ENCODE peak calls at places on chromosomes 6 and 20, in six cellular contexts. One of them, this sample, is unnamed.

GRCh38 chr20:33606114-33606771 is 55.9 kb upstream of the C20orf144 start:
- DNase-seq in cardiac fibroblast: no peak
- DNase-seq in ovary: no peak
- DNase-seq in glutamatergic neuron: no peak
- DNase-seq in heart right ventricle: no peak
- DNase-seq in lower lobe of right lung: no peak
- DNase-seq in this sample: no peak

GRCh38 chr6:131868836-131869235 is 61.0 kb downstream of the ENPP1 start:
- DNase-seq in cardiac fibroblast: no peak
- DNase-seq in ovary: no peak
- DNase-seq in glutamatergic neuron: no peak
- DNase-seq in heart right ventricle: no peak
- DNase-seq in lower lobe of right lung: no peak
- DNase-seq in this sample: no peak

GRCh38 chr6:27177454-27178000 is 70.0 kb upstream of the PRSS16 start:
- DNase-seq in cardiac fibroblast: peak
- DNase-seq in ovary: peak
- DNase-seq in glutamatergic neuron: peak
- DNase-seq in heart right ventricle: peak
- DNase-seq in lower lobe of right lung: peak
- DNase-seq in this sample: peak

GRCh38 chr6:30854641-30855040 is 29.7 kb upstream of the DDR1 start:
- DNase-seq in cardiac fibroblast: no peak
- DNase-seq in ovary: no peak
- DNase-seq in glutamatergic neuron: no peak
- DNase-seq in heart right ventricle: no peak
- DNase-seq in lower lobe of right lung: no peak
- DNase-seq in this sample: no peak

GRCh38 chr6:161095916-161096315 is 104.3 kb downstream of the MAP3K4 start:
- DNase-seq in cardiac fibroblast: no peak
- DNase-seq in ovary: no peak
- DNase-seq in glutamatergic neuron: no peak
- DNase-seq in heart right ventricle: no peak
- DNase-seq in lower lobe of right lung: no peak
- DNase-seq in this sample: no peak

GRCh38 chr6:136051140-136051775 is 198.9 kb downstream of the MTFR2 start:
- DNase-seq in cardiac fibroblast: peak
- DNase-seq in ovary: no peak
- DNase-seq in glutamatergic neuron: no peak
- DNase-seq in heart right ventricle: no peak
- DNase-seq in lower lobe of right lung: no peak
- DNase-seq in this sample: no peak

GRCh38 chr20:11432407-11432806 is 485.3 kb upstream of the BTBD3 start:
- DNase-seq in cardiac fibroblast: peak
- DNase-seq in ovary: no peak
- DNase-seq in glutamatergic neuron: no peak
- DNase-seq in heart right ventricle: no peak
- DNase-seq in lower lobe of right lung: no peak
- DNase-seq in this sample: no peak

GRCh38 chr6:137258170-137258569 is 39.0 kb upstream of the IFNGR1 start:
- DNase-seq in cardiac fibroblast: peak
- DNase-seq in ovary: no peak
- DNase-seq in glutamatergic neuron: no peak
- DNase-seq in heart right ventricle: no peak
- DNase-seq in lower lobe of right lung: peak
- DNase-seq in this sample: no peak

GRCh38 chr6:37207903-37208456 is 38.0 kb downstream of the PIM1 start:
- DNase-seq in cardiac fibroblast: peak
- DNase-seq in ovary: peak
- DNase-seq in glutamatergic neuron: peak
- DNase-seq in heart right ventricle: peak
- DNase-seq in lower lobe of right lung: peak
- DNase-seq in this sample: peak

GRCh38 chr20:59123011-59123676 is 40.5 kb upstream of the ZNF831 start:
- DNase-seq in cardiac fibroblast: no peak
- DNase-seq in ovary: no peak
- DNase-seq in glutamatergic neuron: no peak
- DNase-seq in heart right ventricle: no peak
- DNase-seq in lower lobe of right lung: no peak
- DNase-seq in this sample: no peak

GRCh38 chr20:35341366-35342028 is 49.3 kb upstream of the FAM83C start:
- DNase-seq in cardiac fibroblast: no peak
- DNase-seq in ovary: no peak
- DNase-seq in glutamatergic neuron: no peak
- DNase-seq in heart right ventricle: no peak
- DNase-seq in lower lobe of right lung: no peak
- DNase-seq in this sample: no peak

GRCh38 chr6:22071655-22072054 is 225.2 kb downstream of the PRL start:
- DNase-seq in cardiac fibroblast: peak
- DNase-seq in ovary: peak
- DNase-seq in glutamatergic neuron: no peak
- DNase-seq in heart right ventricle: no peak
- DNase-seq in lower lobe of right lung: no peak
- DNase-seq in this sample: no peak

GRCh38 chr6:43993881-43994523 is 133.2 kb downstream of the MRPL14 start:
- DNase-seq in cardiac fibroblast: no peak
- DNase-seq in ovary: no peak
- DNase-seq in glutamatergic neuron: no peak
- DNase-seq in heart right ventricle: no peak
- DNase-seq in lower lobe of right lung: no peak
- DNase-seq in this sample: peak

GRCh38 chr6:6225885-6226284 is 94.6 kb downstream of the F13A1 start:
- DNase-seq in cardiac fibroblast: no peak
- DNase-seq in ovary: no peak
- DNase-seq in glutamatergic neuron: no peak
- DNase-seq in heart right ventricle: no peak
- DNase-seq in lower lobe of right lung: no peak
- DNase-seq in this sample: no peak

GRCh38 chr6:134029495-134030455 is 22.6 kb downstream of the SLC2A12 start:
- DNase-seq in cardiac fibroblast: peak
- DNase-seq in ovary: no peak
- DNase-seq in glutamatergic neuron: no peak
- DNase-seq in heart right ventricle: no peak
- DNase-seq in lower lobe of right lung: no peak
- DNase-seq in this sample: no peak

GRCh38 chr6:145860562-145860961 is 46.0 kb upstream of the FBXO30 start:
- DNase-seq in cardiac fibroblast: no peak
- DNase-seq in ovary: no peak
- DNase-seq in glutamatergic neuron: no peak
- DNase-seq in heart right ventricle: no peak
- DNase-seq in lower lobe of right lung: no peak
- DNase-seq in this sample: no peak

GRCh38 chr6:94636780-94637385 is 940.5 kb upstream of the MANEA start:
- DNase-seq in cardiac fibroblast: no peak
- DNase-seq in ovary: no peak
- DNase-seq in glutamatergic neuron: no peak
- DNase-seq in heart right ventricle: no peak
- DNase-seq in lower lobe of right lung: no peak
- DNase-seq in this sample: no peak

GRCh38 chr20:35821807-35822242 is 50.0 kb downstream of the PHF20 start:
- DNase-seq in cardiac fibroblast: peak
- DNase-seq in ovary: no peak
- DNase-seq in glutamatergic neuron: no peak
- DNase-seq in heart right ventricle: no peak
- DNase-seq in lower lobe of right lung: no peak
- DNase-seq in this sample: no peak

GRCh38 chr20:64095927-64096326 is 11.4 kb downstream of the NPBWR2 start:
- DNase-seq in cardiac fibroblast: no peak
- DNase-seq in ovary: no peak
- DNase-seq in glutamatergic neuron: no peak
- DNase-seq in heart right ventricle: no peak
- DNase-seq in lower lobe of right lung: no peak
- DNase-seq in this sample: no peak

GRCh38 chr20:64077094-64077493 is 2.2 kb downstream of the RGS19 start:
- DNase-seq in cardiac fibroblast: no peak
- DNase-seq in ovary: no peak
- DNase-seq in glutamatergic neuron: no peak
- DNase-seq in heart right ventricle: peak
- DNase-seq in lower lobe of right lung: peak
- DNase-seq in this sample: no peak

GRCh38 chr6:21396313-21396712 is 197.2 kb upstream of the SOX4 start:
- DNase-seq in cardiac fibroblast: peak
- DNase-seq in ovary: no peak
- DNase-seq in glutamatergic neuron: no peak
- DNase-seq in heart right ventricle: no peak
- DNase-seq in lower lobe of right lung: no peak
- DNase-seq in this sample: no peak

GRCh38 chr6:4583026-4583425 is 193.2 kb upstream of the CDYL start:
- DNase-seq in cardiac fibroblast: no peak
- DNase-seq in ovary: no peak
- DNase-seq in glutamatergic neuron: no peak
- DNase-seq in heart right ventricle: no peak
- DNase-seq in lower lobe of right lung: no peak
- DNase-seq in this sample: no peak

GRCh38 chr6:39050453-39051112 is 2.0 kb downstream of the GLP1R start:
- DNase-seq in cardiac fibroblast: no peak
- DNase-seq in ovary: no peak
- DNase-seq in glutamatergic neuron: no peak
- DNase-seq in heart right ventricle: no peak
- DNase-seq in lower lobe of right lung: no peak
- DNase-seq in this sample: no peak

GRCh38 chr6:41073203-41073967 is 611 bp downstream of the NFYA start:
- DNase-seq in cardiac fibroblast: peak
- DNase-seq in ovary: peak
- DNase-seq in glutamatergic neuron: peak
- DNase-seq in heart right ventricle: peak
- DNase-seq in lower lobe of right lung: peak
- DNase-seq in this sample: peak

GRCh38 chr6:41072836-41073202 is at the start of gene NFYA:
- DNase-seq in cardiac fibroblast: peak
- DNase-seq in ovary: no peak
- DNase-seq in glutamatergic neuron: peak
- DNase-seq in heart right ventricle: peak
- DNase-seq in lower lobe of right lung: peak
- DNase-seq in this sample: peak

GRCh38 chr6:41071923-41072835 is at the start of gene OARD1:
- DNase-seq in cardiac fibroblast: peak
- DNase-seq in ovary: peak
- DNase-seq in glutamatergic neuron: peak
- DNase-seq in heart right ventricle: peak
- DNase-seq in lower lobe of right lung: peak
- DNase-seq in this sample: peak

GRCh38 chr6:41073968-41074691 is 1.4 kb downstream of the NFYA start:
- DNase-seq in cardiac fibroblast: peak
- DNase-seq in ovary: no peak
- DNase-seq in glutamatergic neuron: no peak
- DNase-seq in heart right ventricle: no peak
- DNase-seq in lower lobe of right lung: no peak
- DNase-seq in this sample: no peak

GRCh38 chr6:41071501-41071922 is 644 bp downstream of the OARD1 start:
- DNase-seq in cardiac fibroblast: no peak
- DNase-seq in ovary: no peak
- DNase-seq in glutamatergic neuron: peak
- DNase-seq in heart right ventricle: peak
- DNase-seq in lower lobe of right lung: peak
- DNase-seq in this sample: no peak
- TF ChIP-seq CTCF in cardiac fibroblast: peak
- TF ChIP-seq CTCF in ovary: no peak
- TF ChIP-seq CTCF in glutamatergic neuron: no peak
- TF ChIP-seq CTCF in heart right ventricle: peak
- TF ChIP-seq CTCF in lower lobe of right lung: no peak
- TF ChIP-seq CTCF in this sample: no peak

GRCh38 chr20:4592316-4593148 is 129.2 kb upstream of the PRND start:
- DNase-seq in cardiac fibroblast: peak
- DNase-seq in ovary: peak
- DNase-seq in glutamatergic neuron: peak
- DNase-seq in heart right ventricle: peak
- DNase-seq in lower lobe of right lung: peak
- DNase-seq in this sample: peak
- TF ChIP-seq CTCF in cardiac fibroblast: peak
- TF ChIP-seq CTCF in ovary: peak
- TF ChIP-seq CTCF in glutamatergic neuron: peak
- TF ChIP-seq CTCF in heart right ventricle: peak
- TF ChIP-seq CTCF in lower lobe of right lung: peak
- TF ChIP-seq CTCF in this sample: peak

GRCh38 chr6:164105705-164106104 is 691.2 kb downstream of the QKI start:
- DNase-seq in cardiac fibroblast: no peak
- DNase-seq in ovary: no peak
- DNase-seq in glutamatergic neuron: no peak
- DNase-seq in heart right ventricle: no peak
- DNase-seq in lower lobe of right lung: no peak
- DNase-seq in this sample: no peak

GRCh38 chr6:164107297-164107995 is 692.9 kb downstream of the QKI start:
- DNase-seq in cardiac fibroblast: peak
- DNase-seq in ovary: no peak
- DNase-seq in glutamatergic neuron: no peak
- DNase-seq in heart right ventricle: no peak
- DNase-seq in lower lobe of right lung: no peak
- DNase-seq in this sample: no peak

GRCh38 chr6:164108092-164108491 is 693.6 kb downstream of the QKI start:
- DNase-seq in cardiac fibroblast: no peak
- DNase-seq in ovary: no peak
- DNase-seq in glutamatergic neuron: no peak
- DNase-seq in heart right ventricle: no peak
- DNase-seq in lower lobe of right lung: no peak
- DNase-seq in this sample: no peak

GRCh38 chr6:164104432-164104831 is 689.9 kb downstream of the QKI start:
- DNase-seq in cardiac fibroblast: no peak
- DNase-seq in ovary: no peak
- DNase-seq in glutamatergic neuron: no peak
- DNase-seq in heart right ventricle: no peak
- DNase-seq in lower lobe of right lung: no peak
- DNase-seq in this sample: no peak

GRCh38 chr6:164106345-164106769 is 691.8 kb downstream of the QKI start:
- DNase-seq in cardiac fibroblast: peak
- DNase-seq in ovary: no peak
- DNase-seq in glutamatergic neuron: peak
- DNase-seq in heart right ventricle: peak
- DNase-seq in lower lobe of right lung: no peak
- DNase-seq in this sample: peak
- TF ChIP-seq CTCF in cardiac fibroblast: peak
- TF ChIP-seq CTCF in ovary: no peak
- TF ChIP-seq CTCF in glutamatergic neuron: peak
- TF ChIP-seq CTCF in heart right ventricle: peak
- TF ChIP-seq CTCF in lower lobe of right lung: peak
- TF ChIP-seq CTCF in this sample: no peak

DNA sequence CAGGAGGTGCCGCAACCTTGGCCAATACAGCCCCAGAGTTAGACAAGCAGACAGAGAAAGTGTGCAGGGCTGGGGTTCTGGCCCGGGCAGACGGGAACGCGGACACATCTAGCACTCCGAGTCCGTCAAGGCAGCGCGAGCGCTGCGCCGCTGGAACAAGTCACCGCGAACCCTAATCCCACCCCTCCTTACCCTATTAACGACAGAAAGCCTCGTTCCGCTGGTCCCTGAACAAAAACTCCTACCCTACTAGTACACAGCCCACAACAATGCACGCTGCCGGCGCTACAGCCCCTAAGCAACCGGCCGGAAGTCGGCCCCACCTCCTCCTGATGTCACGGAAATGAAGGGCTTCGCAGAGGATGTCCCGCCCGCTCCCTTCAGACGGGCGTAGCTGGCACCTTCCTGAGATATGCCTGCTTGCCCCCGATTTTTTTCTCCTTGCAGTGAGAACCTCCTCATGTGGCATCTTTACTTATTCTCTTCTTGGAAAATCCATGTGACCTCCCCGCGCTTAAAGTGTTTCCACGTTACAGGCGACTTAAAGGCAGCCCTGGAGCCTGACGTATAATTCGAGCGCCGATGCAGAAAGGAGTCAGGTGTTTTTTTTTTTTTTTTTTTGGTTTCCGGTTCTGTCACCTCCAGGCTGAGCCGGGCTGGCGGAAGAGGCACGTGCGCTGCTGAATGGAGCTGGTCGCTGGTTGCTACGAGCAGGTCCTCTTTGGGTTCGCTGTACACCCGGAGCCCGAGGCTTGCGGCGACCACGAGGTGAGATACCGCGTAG is at the start of the genes C6orf52 and PAK1IP1:
- DNase-seq in cardiac fibroblast: peak
- DNase-seq in ovary: peak
- DNase-seq in glutamatergic neuron: peak
- DNase-seq in heart right ventricle: peak
- DNase-seq in lower lobe of right lung: peak
- DNase-seq in this sample: peak
- TF ChIP-seq CTCF in cardiac fibroblast: no peak
- TF ChIP-seq CTCF in ovary: peak
- TF ChIP-seq CTCF in glutamatergic neuron: no peak
- TF ChIP-seq CTCF in heart right ventricle: no peak
- TF ChIP-seq CTCF in lower lobe of right lung: no peak
- TF ChIP-seq CTCF in this sample: no peak

This sample was measured in Calu3.